ENCODE peak calls at places on chromosomes 6 and 20, in ten cellular contexts. Y is choroid plexus epithelial cell, L is colonic mucosa, R is breast epithelium, I is GM12878, T is fibroblast of lung, J is psoas muscle, N is osteocyte, C is activated B cell treated with CpG ODN at 0.5 μM for 24 hours, A is cardiac muscle cell. F is an unnamed sample.

GRCh38 chr20:58102744-58103516 is 125.5 kb downstream of the ANKRD60 start:
- DNase-seq in Y (no peak), L (peak; percentile 13), R (no peak), I (no peak), T (no peak), J (no peak), N (peak; percentile 34), C (no peak), A (no peak), F (no peak)

GRCh38 chr6:2353412-2354137 is 108.2 kb upstream of the GMDS start:
- DNase-seq in Y (peak; percentile 91), L (peak; percentile 83), R (peak; percentile 58), I (peak; percentile 8), T (peak; percentile 85), J (no peak), N (no peak), C (no peak), A (peak; percentile 64), F (peak; percentile 18)

GRCh38 chr6:88609973-88610372 is 353.4 kb downstream of the RNGTT start:
- DNase-seq in Y (no peak), L (no peak), R (no peak), I (no peak), T (no peak), J (no peak), N (no peak), C (no peak), A (no peak), F (no peak)

GRCh38 chr6:903746-904145 is 210.8 kb upstream of the EXOC2 start:
- DNase-seq in Y (peak; percentile 67), L (no peak), R (no peak), I (no peak), T (peak; percentile 72), J (no peak), N (no peak), C (no peak), A (no peak), F (no peak)

GRCh38 chr6:44430322-44430721 is 42.8 kb downstream of the CDC5L start:
- DNase-seq in Y (peak; percentile 89), L (no peak), R (no peak), I (no peak), T (peak; percentile 37), J (no peak), N (no peak), C (no peak), A (no peak), F (no peak)

GRCh38 chr20:21228511-21228910 is 74.6 kb upstream of the XRN2 start:
- DNase-seq in Y (no peak), L (no peak), R (no peak), I (peak; percentile 17), T (no peak), J (no peak), N (no peak), C (no peak), A (no peak), F (no peak)

GRCh38 chr6:128492386-128492785 is 28.0 kb downstream of the PTPRK start:
- DNase-seq in Y (peak; percentile 65), L (no peak), R (no peak), I (no peak), T (peak; percentile 83), J (no peak), N (no peak), C (no peak), A (no peak), F (no peak)

GRCh38 chr6:42519779-42520178 is 44.0 kb upstream of the UBR2 start:
- DNase-seq in Y (no peak), L (no peak), R (no peak), I (no peak), T (no peak), J (no peak), N (no peak), C (no peak), A (no peak), F (no peak)

GRCh38 chr6:107061125-107062020 is 33.4 kb downstream of the MTRES1 start:
- DNase-seq in Y (peak; percentile 29), L (no peak), R (no peak), I (peak; percentile 45), T (no peak), J (no peak), N (no peak), C (no peak), A (peak; percentile 34), F (no peak)

GRCh38 chr6:170292778-170293164 is 1.9 kb upstream of the DLL1 start:
- DNase-seq in Y (no peak), L (no peak), R (no peak), I (no peak), T (peak; percentile 36), J (no peak), N (no peak), C (no peak), A (no peak), F (no peak)
- TF ChIP-seq CTCF in Y (peak; percentile 26), L (no peak), R (no peak), I (peak; percentile 31), T (peak; percentile 1), J (peak; percentile 22), N (peak; percentile 40), C (no peak), A (peak; percentile 11), F (no peak)

GRCh38 chr6:162631546-162631945 is 96.0 kb downstream of the PRKN start:
- DNase-seq in Y (no peak), L (no peak), R (no peak), I (no peak), T (peak; percentile 83), J (no peak), N (no peak), C (no peak), A (no peak), F (no peak)
- TF ChIP-seq CTCF in Y (no peak), L (no peak), R (no peak), I (no peak), T (no peak), J (no peak), N (no peak), C (no peak), A (no peak), F (no peak)

DNA sequence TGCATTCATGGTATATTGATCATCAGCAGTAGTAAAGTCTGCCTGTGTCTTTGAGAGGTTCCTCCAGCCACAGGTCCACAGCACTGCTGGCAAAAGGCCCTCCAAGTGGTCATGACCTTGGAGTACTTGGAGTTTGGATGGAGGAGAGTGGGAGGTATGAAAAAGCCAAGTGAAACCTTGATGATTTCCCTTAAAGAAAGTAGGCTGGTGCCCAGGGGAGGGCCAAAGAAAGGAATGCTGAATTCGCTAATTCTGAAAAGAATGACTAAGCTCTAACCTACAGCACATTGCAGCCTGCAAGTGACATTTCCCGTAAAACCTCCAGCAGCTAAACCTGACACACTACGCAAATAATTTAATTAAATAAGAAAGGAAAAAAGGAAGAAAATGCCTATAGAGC is 223.4 kb upstream of the TAB2 start:
- DNase-seq in Y (peak; percentile 56), L (no peak), R (no peak), I (no peak), T (no peak), J (no peak), N (no peak), C (no peak), A (no peak), F (no peak)
- TF ChIP-seq CTCF in Y (no peak), L (no peak), R (no peak), I (no peak), T (no peak), J (no peak), N (no peak), C (no peak), A (no peak), F (no peak)

DNA sequence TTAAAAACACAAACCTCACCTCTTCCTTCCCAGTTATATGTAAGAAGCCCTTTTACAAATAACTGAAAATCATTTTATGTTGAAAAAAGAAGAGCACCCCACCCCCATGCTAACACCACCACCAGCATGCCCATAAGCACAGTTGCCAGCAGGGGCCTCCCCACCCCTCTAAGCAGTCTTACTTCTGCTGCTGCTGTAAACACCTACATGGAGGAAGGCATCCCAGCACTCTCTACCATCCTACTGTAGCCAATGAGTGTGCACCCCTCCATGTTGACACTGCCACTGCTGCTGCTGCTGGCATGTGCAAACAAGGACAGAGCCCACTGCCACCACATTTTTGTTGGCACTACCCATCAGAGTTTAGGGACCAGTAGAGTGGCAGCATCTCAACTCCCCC is 49.6 kb upstream of the PHIP start:
- DNase-seq in Y (no peak), L (no peak), R (no peak), I (no peak), T (no peak), J (no peak), N (no peak), C (no peak), A (no peak), F (no peak)
- TF ChIP-seq CTCF in Y (no peak), L (no peak), R (no peak), I (no peak), T (no peak), J (no peak), N (no peak), C (no peak), A (no peak), F (no peak)

GRCh38 chr6:137697267-137697938 is 169.7 kb upstream of the TNFAIP3 start:
- DNase-seq in Y (no peak), L (peak; percentile 48), R (no peak), I (no peak), T (peak; percentile 44), J (no peak), N (no peak), C (no peak), A (peak; percentile 91), F (no peak)
- TF ChIP-seq CTCF in Y (no peak), L (no peak), R (no peak), I (peak; percentile 14), T (no peak), J (no peak), N (no peak), C (no peak), A (no peak), F (no peak)